ENCODE peak calls at places on chromosomes 5 and 9, in five cellular contexts. Q is CD4-positive, alpha-beta T cell; E is psoas muscle; H is ovary; V is transverse colon. R is an unnamed sample.

GRCh38 chr5:141734501-141735231 is 52.6 kb upstream of the ARAP3 start:
- DNase-seq in Q (peak), E (no peak), H (peak), V (peak), R (no peak)

GRCh38 chr5:30981576-30981975 is 211.9 kb upstream of the CDH6 start:
- DNase-seq in Q (no peak), E (no peak), H (no peak), V (no peak), R (no peak)

GRCh38 chr5:143870871-143871632 is 59.1 kb downstream of the HMHB1 start:
- DNase-seq in Q (no peak), E (no peak), H (no peak), V (peak), R (no peak)

GRCh38 chr5:171850354-171850947 is 64.8 kb downstream of the SMIM23 start:
- DNase-seq in Q (no peak), E (no peak), H (no peak), V (no peak), R (no peak)

GRCh38 chr9:83708515-83709158 is 879 bp upstream of the UBQLN1 start:
- DNase-seq in Q (peak), E (peak), H (no peak), V (peak), R (peak)

GRCh38 chr9:86355814-86356213 is 1.6 kb upstream of the TUT7 start:
- DNase-seq in Q (no peak), E (no peak), H (no peak), V (no peak), R (no peak)

GRCh38 chr5:168120416-168121137 is 170.9 kb upstream of the WWC1 start:
- DNase-seq in Q (no peak), E (no peak), H (no peak), V (no peak), R (no peak)

GRCh38 chr9:135083831-135084230 is 3.6 kb upstream of the OLFM1 start:
- DNase-seq in Q (no peak), E (no peak), H (no peak), V (peak), R (no peak)

GRCh38 chr9:136769710-136770191 is 5.4 kb upstream of the LCN15 start:
- DNase-seq in Q (peak), E (peak), H (peak), V (peak), R (no peak)

GRCh38 chr5:62460578-62460983 is 48.0 kb downstream of the IPO11 start:
- DNase-seq in Q (no peak), E (no peak), H (no peak), V (no peak), R (no peak)

GRCh38 chr5:79173626-79174025 is 62.0 kb downstream of the BHMT start:
- DNase-seq in Q (no peak), E (no peak), H (no peak), V (no peak), R (no peak)

GRCh38 chr5:83900307-83900706 is 179.7 kb upstream of the HAPLN1 start:
- DNase-seq in Q (no peak), E (no peak), H (no peak), V (no peak), R (no peak)

GRCh38 chr5:146877783-146878470 is 630 bp downstream of the PPP2R2B start:
- DNase-seq in Q (no peak), E (peak), H (no peak), V (no peak), R (peak)

GRCh38 chr9:109098221-109098959 is 21.4 kb downstream of the TMEM245 start:
- DNase-seq in Q (no peak), E (no peak), H (peak), V (no peak), R (no peak)

GRCh38 chr5:147101654-147102053 is 133.2 kb upstream of the STK32A start:
- DNase-seq in Q (no peak), E (no peak), H (no peak), V (no peak), R (no peak)

GRCh38 chr9:89622933-89623861 is 18.4 kb downstream of the GADD45G start:
- DNase-seq in Q (no peak), E (peak), H (no peak), V (peak), R (no peak)

GRCh38 chr5:129460951-129461815 is 1.1 kb downstream of the ADAMTS19 start:
- DNase-seq in Q (no peak), E (peak), H (peak), V (peak), R (peak)

GRCh38 chr5:16489322-16489791 is 23.8 kb upstream of the ZNF622 start:
- DNase-seq in Q (no peak), E (no peak), H (no peak), V (no peak), R (no peak)

GRCh38 chr5:107274576-107274975 is 396.2 kb downstream of the EFNA5 start:
- DNase-seq in Q (no peak), E (no peak), H (no peak), V (no peak), R (no peak)

GRCh38 chr9:110835404-110835803 is 166.8 kb downstream of the MUSK start:
- DNase-seq in Q (no peak), E (no peak), H (no peak), V (no peak), R (no peak)

GRCh38 chr9:130944510-130945058 is 5.5 kb upstream of the FIBCD1 start:
- DNase-seq in Q (no peak), E (no peak), H (no peak), V (no peak), R (no peak)

GRCh38 chr5:31996909-31997308 is 177.2 kb downstream of the GOLPH3 start:
- DNase-seq in Q (no peak), E (no peak), H (no peak), V (no peak), R (no peak)

GRCh38 chr9:677461-678097 is 163.9 kb upstream of the DMRT1 start:
- DNase-seq in Q (no peak), E (no peak), H (no peak), V (no peak), R (no peak)

GRCh38 chr9:87862536-87863268 is 20.0 kb upstream of the SPATA31E1 start:
- DNase-seq in Q (no peak), E (no peak), H (no peak), V (no peak), R (no peak)

GRCh38 chr5:1885476-1885755 is 2.7 kb upstream of the IRX4 start:
- DNase-seq in Q (no peak), E (no peak), H (no peak), V (no peak), R (peak)

GRCh38 chr9:3240651-3241268 is 285.0 kb downstream of the RFX3 start:
- DNase-seq in Q (peak), E (peak), H (peak), V (peak), R (peak)

GRCh38 chr5:116621599-116621998 is 47.0 kb upstream of the SEMA6A start:
- DNase-seq in Q (no peak), E (no peak), H (no peak), V (no peak), R (no peak)

GRCh38 chr9:136532799-136533774 is 12.8 kb downstream of the NOTCH1 start:
- DNase-seq in Q (peak), E (no peak), H (no peak), V (no peak), R (peak)

GRCh38 chr5:147482426-147483196 is 27.3 kb downstream of the DPYSL3 start:
- DNase-seq in Q (no peak), E (no peak), H (no peak), V (no peak), R (no peak)

GRCh38 chr9:137455361-137455991 is 3.7 kb downstream of the NSMF start:
- DNase-seq in Q (no peak), E (peak), H (peak), V (no peak), R (peak)

GRCh38 chr5:26864061-26864460 is 174.3 kb downstream of the CDH9 start:
- DNase-seq in Q (no peak), E (no peak), H (no peak), V (no peak), R (no peak)

GRCh38 chr9:136244116-136244775 is 1.4 kb downstream of the QSOX2 start:
- DNase-seq in Q (no peak), E (no peak), H (no peak), V (no peak), R (no peak)

DNA sequence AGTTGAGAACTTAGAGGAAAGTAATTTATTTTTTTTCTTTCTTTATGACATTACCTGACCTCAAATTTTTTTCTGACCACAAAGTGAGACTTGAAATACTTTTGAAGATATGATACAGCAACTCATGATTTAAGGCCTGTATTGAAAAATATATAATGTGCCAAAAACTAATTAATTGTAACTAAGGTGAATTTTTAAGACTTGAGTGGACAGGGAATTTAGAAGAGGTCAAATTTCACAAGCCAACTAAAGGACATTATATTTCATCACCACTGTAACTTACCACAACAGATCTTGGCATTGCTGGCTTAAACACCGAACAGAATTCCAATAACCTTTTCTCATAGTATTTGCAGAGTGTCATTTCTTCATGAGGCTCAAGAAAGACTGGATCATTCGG is 1.8 kb downstream of the CCNH start:
- DNase-seq in Q (no peak), E (no peak), H (no peak), V (no peak), R (no peak)
- H3K27ac ChIP-seq in Q (no peak), E (peak), H (no peak), V (peak), R (no peak)

GRCh38 chr9:129100383-129101169 is 10.0 kb downstream of the CRAT start:
- DNase-seq in Q (no peak), E (no peak), H (no peak), V (no peak), R (no peak)
- TF ChIP-seq CTCF in Q (no peak), E (no peak), H (no peak), V (no peak), R (no peak)

DNA sequence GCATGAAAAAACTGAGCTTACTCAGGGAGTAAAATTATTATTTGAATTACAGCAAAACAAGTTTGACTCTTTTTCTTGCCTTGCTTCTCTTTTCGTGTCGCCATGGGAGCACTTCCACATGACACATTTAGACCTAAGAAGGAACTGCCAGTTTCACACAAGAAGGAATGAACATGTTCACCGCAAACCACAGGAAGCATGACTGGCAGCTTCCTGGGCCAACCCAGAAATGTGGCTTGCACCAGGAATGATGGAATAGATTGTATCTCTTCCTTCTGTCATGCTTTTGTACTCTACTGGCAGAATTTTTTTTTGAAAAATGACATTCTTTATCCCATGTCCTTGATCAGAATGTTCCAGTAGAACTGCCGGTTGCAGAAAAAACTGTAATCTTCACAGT is 32.9 kb upstream of the MAN2A1 start:
- DNase-seq in Q (peak), E (no peak), H (no peak), V (peak), R (peak)
- H3K27ac ChIP-seq in Q (no peak), E (no peak), H (no peak), V (no peak), R (peak)

GRCh38 chr9:75198436-75198835 is 110.1 kb downstream of the OSTF1 start:
- DNase-seq in Q (no peak), E (no peak), H (no peak), V (no peak), R (no peak)
- TF ChIP-seq CTCF in Q (no peak), E (no peak), H (no peak), V (no peak), R (no peak)

GRCh38 chr9:76180541-76180940 is 213.7 kb downstream of the RFK start:
- DNase-seq in Q (no peak), E (no peak), H (no peak), V (no peak), R (no peak)
- H3K27ac ChIP-seq in Q (no peak), E (no peak), H (no peak), V (no peak), R (no peak)

DNA sequence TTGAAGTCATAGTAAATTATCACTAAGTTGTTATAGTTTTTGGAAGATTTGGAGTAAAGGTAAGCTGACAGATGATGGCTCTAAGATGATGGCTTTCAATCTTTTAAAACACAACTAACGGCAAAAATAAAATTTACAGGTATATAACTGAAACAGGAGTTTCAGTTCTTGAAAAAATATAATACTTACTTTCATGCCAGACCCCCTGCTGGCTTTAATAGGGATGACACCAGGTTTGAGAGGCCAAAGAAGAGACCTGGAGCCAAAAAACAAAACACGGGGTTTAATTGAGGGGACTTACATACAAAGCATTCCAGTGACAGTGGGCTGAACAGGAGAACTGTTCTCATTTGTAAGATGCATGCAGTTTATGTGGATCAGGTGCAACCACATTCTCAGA is 301.7 kb upstream of the PCSK5 start:
- DNase-seq in Q (no peak), E (no peak), H (no peak), V (no peak), R (no peak)
- TF ChIP-seq CTCF in Q (no peak), E (no peak), H (no peak), V (peak), R (no peak)

DNA sequence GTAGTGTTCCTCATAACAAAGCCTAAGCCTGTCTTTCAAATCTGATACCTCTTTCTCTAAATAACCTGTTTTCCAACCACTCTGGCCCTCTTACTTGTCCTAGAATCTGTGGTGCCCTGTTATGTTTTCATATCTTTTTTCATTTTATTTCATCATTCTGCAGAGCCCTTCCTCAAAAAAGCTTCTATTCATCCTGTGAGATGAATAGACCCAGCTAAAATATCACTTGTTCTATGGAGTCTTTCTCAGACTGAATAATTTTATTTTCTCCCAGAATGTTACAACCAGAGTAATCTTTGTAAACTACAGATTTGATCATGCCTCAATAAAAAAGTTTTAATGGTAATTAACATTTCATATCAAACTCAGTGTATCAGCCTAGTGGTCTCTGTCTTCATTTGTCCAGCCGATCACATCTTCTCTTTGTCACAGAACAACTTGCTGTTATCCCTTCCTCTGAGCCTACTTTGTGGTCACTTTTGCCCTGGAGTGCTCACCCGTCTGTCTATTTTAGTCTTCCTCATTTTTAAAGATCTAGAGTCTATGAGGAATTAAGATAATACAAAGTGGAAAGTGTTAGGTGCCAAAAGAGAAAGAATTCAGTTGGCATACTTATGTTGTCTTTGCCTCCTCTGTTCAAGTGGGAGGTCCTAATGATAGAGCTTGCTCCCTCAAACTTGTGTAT is 77.8 kb downstream of the ZCCHC7 start:
- DNase-seq in Q (no peak), E (no peak), H (no peak), V (no peak), R (no peak)
- H3K27ac ChIP-seq in Q (no peak), E (no peak), H (no peak), V (no peak), R (peak)

DNA sequence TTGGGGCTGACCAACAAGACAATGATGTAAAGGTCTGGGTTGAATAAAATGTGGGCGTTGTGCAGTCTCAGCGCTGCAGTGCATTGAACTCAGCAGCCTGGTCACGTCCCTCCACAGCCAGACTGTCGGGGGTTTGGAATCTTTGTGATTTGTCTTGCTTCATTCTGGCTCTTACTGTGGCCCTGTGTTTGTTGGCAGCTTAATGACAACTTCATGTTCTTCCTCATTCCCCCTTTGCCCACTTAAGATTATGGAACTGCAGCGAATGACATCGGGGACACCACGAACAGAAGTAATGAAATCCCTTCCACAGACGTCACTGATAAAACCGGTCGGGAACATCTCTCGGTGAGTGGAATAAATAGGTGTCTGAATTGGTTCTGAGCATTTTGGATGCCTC is 75.2 kb downstream of the NTRK2 start:
- DNase-seq in Q (no peak), E (no peak), H (no peak), V (no peak), R (no peak)
- TF ChIP-seq CTCF in Q (no peak), E (no peak), H (no peak), V (no peak), R (no peak)

DNA sequence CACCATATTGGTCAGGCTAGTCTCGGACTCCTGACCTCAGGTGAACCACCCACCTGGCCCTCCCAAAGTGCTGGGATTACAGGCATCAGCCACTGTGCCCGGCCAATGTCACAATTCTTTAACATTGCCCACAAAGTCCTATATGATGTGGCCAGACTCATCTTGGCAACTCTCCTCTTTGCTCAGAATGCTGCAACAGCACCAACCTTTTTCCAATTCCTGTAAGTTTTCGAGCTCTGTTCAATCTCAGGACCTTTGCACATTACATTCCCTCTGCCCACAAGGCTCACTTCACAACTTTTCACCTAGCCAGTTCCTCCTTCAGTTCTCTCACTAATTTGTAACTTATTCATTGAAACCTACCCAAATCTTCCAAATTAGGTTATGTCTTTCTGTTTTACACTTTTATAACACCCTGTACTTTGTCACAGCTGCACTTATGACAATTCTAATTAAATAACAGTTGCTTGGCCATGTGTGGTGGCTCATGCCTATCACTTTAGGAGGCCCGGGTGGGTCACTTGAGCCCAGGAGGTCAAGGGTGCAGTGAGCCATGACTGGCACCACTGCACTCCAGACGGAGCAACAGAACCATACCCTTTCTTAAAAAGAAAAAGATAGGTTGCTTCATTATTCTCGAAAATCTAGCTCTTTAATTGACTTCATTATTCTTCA is 30.9 kb upstream of the GLDC start:
- DNase-seq in Q (no peak), E (no peak), H (no peak), V (no peak), R (peak)
- H3K27ac ChIP-seq in Q (no peak), E (no peak), H (no peak), V (no peak), R (no peak)

R was measured in spleen.